ENCODE peak calls at places on chromosomes 12 and 14, in nine cellular contexts. V is body of pancreas; A is HTR-8/SVneo; U is NT2/D1; C is adipocyte; H is stimulated activated naive CD8-positive, alpha-beta T cell treated with anti-CD3 and anti-CD28 coated beads, Interleukin-15, Interleukin-2, amounts not matched to agents 100 U/mL and 50 U/mL, for 24 hours; M is stromal cell of bone marrow; D is left ventricle myocardium inferior; E is effector CD4-positive, alpha-beta T cell. Z is an unnamed sample.

GRCh38 chr14:104804481-104805325 is 3.8 kb downstream of the ZBTB42 start:
- DNase-seq in D (no peak), U (no peak), M (no peak), A (no peak), H (no peak), E (no peak), C (no peak), V (no peak), Z (no peak)

GRCh38 chr14:100872241-100872640 is 31.3 kb downstream of the RTL1 start:
- DNase-seq in A (no peak), D (no peak), H (no peak), M (no peak), C (no peak), V (no peak), E (no peak), U (no peak), Z (peak)

GRCh38 chr12:85621041-85621440 is 215.2 kb downstream of the RASSF9 start:
- DNase-seq in H (no peak), D (no peak), C (no peak), V (no peak), M (no peak), U (no peak), A (no peak), E (no peak), Z (no peak)

GRCh38 chr14:75196468-75196867 is 20.1 kb upstream of the TMED10 start:
- DNase-seq in H (no peak), D (no peak), U (no peak), A (no peak), E (no peak), C (no peak), M (no peak), V (peak), Z (no peak)

GRCh38 chr12:104604995-104605675 is 148.4 kb downstream of the CHST11 start:
- DNase-seq in D (no peak), U (no peak), M (no peak), V (no peak), A (no peak), H (no peak), E (no peak), C (no peak), Z (no peak)

GRCh38 chr14:76926521-76927251 is 100.5 kb downstream of the LRRC74A start:
- DNase-seq in A (no peak), E (peak), H (peak), U (no peak), M (peak), V (peak), C (peak), D (peak), Z (no peak)

GRCh38 chr12:125111403-125111802 is 46.2 kb downstream of the AACS start:
- DNase-seq in M (no peak), V (no peak), E (no peak), A (no peak), C (peak), H (no peak), D (no peak), U (no peak), Z (no peak)

GRCh38 chr14:95507174-95507573 is 9.3 kb downstream of the SYNE3 start:
- DNase-seq in E (no peak), H (no peak), U (no peak), M (peak), C (peak), V (peak), D (peak), A (peak), Z (no peak)

GRCh38 chr12:99059824-99060526 is 414.9 kb downstream of the APAF1 start:
- DNase-seq in V (peak), H (no peak), A (no peak), C (peak), U (no peak), E (no peak), D (no peak), M (peak), Z (peak)

GRCh38 chr14:45135181-45135580 is 549 bp upstream of the FANCM start:
- DNase-seq in E (no peak), D (no peak), V (no peak), A (no peak), H (no peak), C (peak), M (no peak), U (no peak), Z (no peak)

GRCh38 chr12:12612403-12612802 is 727 bp downstream of the CREBL2 start:
- DNase-seq in E (peak), H (no peak), V (peak), D (no peak), C (peak), U (peak), A (peak), M (peak), Z (no peak)

GRCh38 chr12:62808166-62808879 is 126.6 kb downstream of the PPM1H start:
- DNase-seq in M (no peak), V (no peak), D (no peak), C (no peak), A (no peak), E (no peak), U (no peak), H (peak), Z (no peak)

GRCh38 chr12:21677204-21677603 is 19.6 kb upstream of the LDHB start:
- DNase-seq in M (no peak), D (no peak), C (no peak), V (no peak), H (no peak), A (no peak), U (no peak), E (no peak), Z (no peak)

GRCh38 chr12:3604750-3605638 is 114.0 kb downstream of the PRMT8 start:
- DNase-seq in H (no peak), A (no peak), D (peak), E (no peak), V (peak), M (no peak), C (peak), U (peak), Z (no peak)

GRCh38 chr12:49627752-49628360 is 4.5 kb downstream of the PRPF40B start:
- DNase-seq in V (no peak), D (no peak), M (peak), H (no peak), C (no peak), A (peak), U (no peak), E (no peak), Z (no peak)

GRCh38 chr12:57803317-57803893 is 15.1 kb downstream of the AVIL start:
- DNase-seq in V (peak), H (peak), C (peak), U (peak), E (no peak), D (peak), A (peak), M (no peak), Z (no peak)

GRCh38 chr12:88977115-88977514 is 375.2 kb downstream of the DUSP6 start:
- DNase-seq in E (no peak), A (no peak), D (no peak), U (no peak), C (no peak), V (no peak), H (no peak), M (no peak), Z (no peak)

GRCh38 chr14:104401785-104402184 is 177.8 kb upstream of the C14orf180 start:
- DNase-seq in D (no peak), H (no peak), A (no peak), M (no peak), E (no peak), C (no peak), V (no peak), U (no peak), Z (no peak)

GRCh38 chr12:128259556-128260070 is 7.4 kb upstream of the TMEM132C start:
- DNase-seq in M (no peak), H (peak), C (peak), E (no peak), V (peak), D (no peak), U (peak), A (no peak), Z (no peak)

GRCh38 chr12:107317751-107318553 is 224.6 kb upstream of the CRY1 start:
- DNase-seq in E (peak), C (peak), D (peak), U (peak), V (peak), M (peak), H (peak), A (peak), Z (no peak)

GRCh38 chr14:76133103-76133502 is 18.6 kb upstream of the GPATCH2L start:
- DNase-seq in A (peak), M (peak), H (no peak), U (no peak), D (no peak), E (no peak), C (peak), V (no peak), Z (no peak)

GRCh38 chr12:6141048-6141447 is 16.6 kb upstream of the VWF start:
- DNase-seq in E (no peak), D (no peak), H (peak), M (no peak), A (no peak), U (no peak), C (peak), V (peak), Z (no peak)

GRCh38 chr14:64708148-64709004 is 4.2 kb downstream of the PLEKHG3 start:
- DNase-seq in U (peak), C (no peak), M (no peak), E (peak), D (no peak), V (peak), H (no peak), A (peak), Z (no peak)

GRCh38 chr12:102948941-102949352 is 8.5 kb upstream of the ASCL1 start:
- DNase-seq in U (no peak), D (peak), M (no peak), H (peak), A (peak), C (peak), E (peak), V (peak), Z (no peak)

GRCh38 chr12:67449591-67450052 is 180.5 kb downstream of the CAND1 start:
- DNase-seq in M (no peak), U (no peak), H (no peak), C (no peak), A (no peak), E (no peak), D (no peak), V (no peak), Z (no peak)

GRCh38 chr12:122862110-122862634 is 26.9 kb downstream of the HIP1R start:
- DNase-seq in V (no peak), A (no peak), H (no peak), U (no peak), C (no peak), D (no peak), E (no peak), M (no peak), Z (no peak)

GRCh38 chr12:85457026-85457425 is 177.0 kb downstream of the ALX1 start:
- DNase-seq in C (no peak), E (no peak), U (no peak), M (no peak), V (no peak), H (no peak), D (no peak), A (no peak), Z (no peak)

GRCh38 chr12:76449572-76449971 is 101.4 kb upstream of the BBS10 start:
- DNase-seq in U (no peak), C (peak), D (no peak), M (peak), A (no peak), H (no peak), V (no peak), E (no peak), Z (peak)

GRCh38 chr12:54661048-54661447 is 12.9 kb upstream of the DCD start:
- DNase-seq in H (no peak), M (no peak), E (no peak), A (no peak), V (no peak), D (no peak), C (no peak), U (no peak), Z (no peak)

GRCh38 chr12:113862570-113863454 is 103.3 kb downstream of the RBM19 start:
- DNase-seq in E (no peak), H (peak), V (no peak), D (no peak), U (peak), A (peak), C (peak), M (peak), Z (no peak)

GRCh38 chr12:66051361-66051760 is 79.2 kb downstream of the LLPH start:
- DNase-seq in V (no peak), D (no peak), M (no peak), C (no peak), E (no peak), A (no peak), H (no peak), U (no peak), Z (no peak)

GRCh38 chr12:19410211-19410610 is 29.1 kb upstream of the AEBP2 start:
- DNase-seq in C (no peak), A (no peak), H (no peak), V (no peak), E (no peak), U (no peak), M (no peak), D (no peak), Z (no peak)

GRCh38 chr14:75041613-75042012 is 9.7 kb downstream of the MLH3 start:
- DNase-seq in E (no peak), M (no peak), C (peak), D (no peak), U (no peak), A (no peak), V (peak), H (no peak), Z (no peak)

GRCh38 chr12:30696486-30696885 is 817 bp upstream of the IPO8 start:
- DNase-seq in D (no peak), U (no peak), A (no peak), C (no peak), E (no peak), M (no peak), H (peak), V (no peak), Z (no peak)

Z was measured in non-pigmented ciliary epithelial cell.